ENCODE peak calls at places on chromosomes 3 and 15, in six cellular contexts. F is activated B cell treated with CpG ODN at 0.5 μM for 24 hours, Q is ureter, R is kidney epithelial cell, U is NCI-H69, E is mucosa of gallbladder. P is an unnamed sample.

GRCh38 chr3:139532996-139533395 is 6.5 kb downstream of the RBP1 start:
- DNase-seq in F (no peak), Q (no peak), R (no peak), U (peak), E (no peak), P (no peak)

GRCh38 chr15:70783610-70784021 is 20.3 kb upstream of the UACA start:
- DNase-seq in F (no peak), Q (no peak), R (no peak), U (no peak), E (peak), P (peak)

GRCh38 chr3:134350266-134350665 is 24.0 kb downstream of the AMOTL2 start:
- DNase-seq in F (no peak), Q (no peak), R (no peak), U (no peak), E (no peak), P (no peak)

GRCh38 chr3:9098716-9099675 is 135.7 kb upstream of the RAD18 start:
- DNase-seq in F (no peak), Q (no peak), R (no peak), U (peak), E (no peak), P (no peak)

GRCh38 chr3:123656691-123657090 is 71.8 kb upstream of the HACD2 start:
- DNase-seq in F (no peak), Q (no peak), R (no peak), U (no peak), E (no peak), P (no peak)

GRCh38 chr3:48018841-48019240 is 2.6 kb upstream of the MAP4 start:
- DNase-seq in F (no peak), Q (no peak), R (no peak), U (no peak), E (no peak), P (peak)

GRCh38 chr15:49847937-49848823 is 227.3 kb downstream of the DTWD1 start:
- DNase-seq in F (no peak), Q (no peak), R (peak), U (no peak), E (no peak), P (no peak)

GRCh38 chr3:9392041-9392440 is 5.4 kb upstream of the SETD5 start:
- DNase-seq in F (no peak), Q (no peak), R (no peak), U (no peak), E (no peak), P (no peak)

GRCh38 chr3:126197854-126198584 is 17.6 kb upstream of the ALDH1L1 start:
- DNase-seq in F (no peak), Q (peak), R (no peak), U (peak), E (peak), P (peak)

GRCh38 chr3:62109534-62109933 is 263.8 kb downstream of the FEZF2 start:
- DNase-seq in F (no peak), Q (no peak), R (peak), U (no peak), E (no peak), P (peak)

GRCh38 chr3:175940881-175941280 is 1081.7 kb downstream of the NAALADL2 start:
- DNase-seq in F (no peak), Q (no peak), R (no peak), U (peak), E (no peak), P (peak)

GRCh38 chr3:47976135-47976758 is 40.0 kb downstream of the MAP4 start:
- DNase-seq in F (no peak), Q (no peak), R (no peak), U (no peak), E (no peak), P (no peak)

GRCh38 chr15:24678485-24678884 is 2.9 kb downstream of the NPAP1 start:
- DNase-seq in F (no peak), Q (no peak), R (no peak), U (no peak), E (no peak), P (no peak)